ENCODE peak calls at places on chromosomes 6 and 20, in five cellular contexts. Q, L, Z, M and S are unnamed samples.
A peak's percentile ranks its signal among the peaks of the same experiment; 100 is the strongest.

GRCh38 chr20:46895906-46896242 is 1.2 kb downstream of the EYA2 start:
- DNase-seq in M (no peak), L (no peak), Z (no peak), Q (no peak), S (no peak)

GRCh38 chr6:19333936-19334335 is 503.2 kb upstream of the ID4 start:
- DNase-seq in Z (no peak), Q (no peak), L (no peak), M (no peak), S (peak; percentile 47)

GRCh38 chr6:134316733-134317431 is 1.0 kb downstream of the SGK1 start:
- DNase-seq in Z (no peak), L (no peak), M (peak; percentile 25), Q (no peak), S (no peak)

GRCh38 chr20:49631074-49631716 is 63.3 kb upstream of the PTGIS start:
- DNase-seq in Z (no peak), M (no peak), Q (no peak), L (no peak), S (no peak)

GRCh38 chr20:31701591-31701990 is 21.1 kb downstream of the BCL2L1 start:
- DNase-seq in Z (no peak), L (no peak), M (no peak), Q (no peak), S (no peak)

GRCh38 chr6:4489538-4489937 is 286.7 kb upstream of the CDYL start:
- DNase-seq in Q (no peak), Z (no peak), M (no peak), L (no peak), S (no peak)

GRCh38 chr6:41288025-41288777 is 1.7 kb upstream of the TREM1 start:
- DNase-seq in Z (no peak), L (no peak), Q (no peak), M (no peak), S (no peak)

GRCh38 chr6:3748208-3748701 is 3.3 kb downstream of the PXDC1 start:
- DNase-seq in Z (peak; percentile 91), L (no peak), M (peak; percentile 24), Q (no peak), S (peak; percentile 77)

GRCh38 chr6:116467096-116467495 is 5.9 kb downstream of the CALHM6 start:
- DNase-seq in L (no peak), Q (no peak), M (no peak), Z (no peak), S (no peak)

GRCh38 chr6:162389353-162390085 is 338.0 kb downstream of the PRKN start:
- DNase-seq in M (no peak), L (no peak), Q (no peak), Z (no peak), S (no peak)

GRCh38 chr6:8888468-8888867 is 453.1 kb upstream of the SLC35B3 start:
- DNase-seq in Q (no peak), L (no peak), Z (no peak), M (no peak), S (no peak)

GRCh38 chr6:83226517-83226916 is 33.4 kb downstream of the RWDD2A start:
- DNase-seq in Q (no peak), Z (no peak), M (no peak), L (no peak), S (peak; percentile 25)

GRCh38 chr6:36962874-36963273 is 8.3 kb downstream of the PI16 start:
- DNase-seq in Z (peak; percentile 78), L (peak; percentile 36), M (peak; percentile 23), Q (peak; percentile 48), S (no peak)

GRCh38 chr6:4179960-4180652 is 44.7 kb upstream of the ECI2 start:
- DNase-seq in M (no peak), Q (no peak), Z (no peak), L (no peak), S (no peak)

GRCh38 chr6:29752451-29753308 is 29.4 kb downstream of the HLA-F start:
- DNase-seq in L (peak; percentile 58), Z (peak; percentile 95), M (peak; percentile 70), Q (peak; percentile 69), S (peak; percentile 80)

GRCh38 chr6:126033696-126034095 is 47.4 kb downstream of the TRMT11 start:
- DNase-seq in Q (no peak), M (no peak), Z (no peak), L (no peak), S (peak; percentile 92)

GRCh38 chr6:15247214-15247749 is 1.4 kb downstream of the JARID2 start:
- DNase-seq in M (no peak), Z (no peak), L (no peak), Q (no peak), S (no peak)